ENCODE peak calls at places on chromosomes 4 and X, in seven cellular contexts. F is mesendoderm, I is H9, N is IMR-90, V is trophoblast cell, K is neuronal stem cell, Q is H1. Z is an unnamed sample.

GRCh38 chrX:15686818-15687685 is 22.4 kb upstream of the CLTRN start:
- DNase-seq in F (peak), I (peak), N (peak), V (peak), K (peak), Q (peak), Z (peak)

GRCh38 chrX:129823523-129823922 is 20.2 kb downstream of the ZDHHC9 start:
- DNase-seq in F (no peak), I (no peak), N (no peak), V (no peak), K (no peak), Q (no peak), Z (no peak)

GRCh38 chr4:169254546-169254983 is 16.2 kb downstream of the SH3RF1 start:
- DNase-seq in F (no peak), I (no peak), N (peak), V (no peak), K (no peak), Q (no peak), Z (peak)

GRCh38 chrX:130285710-130286109 is 17.0 kb upstream of the ZNF280C start:
- DNase-seq in F (no peak), I (no peak), N (no peak), V (no peak), K (no peak), Q (no peak), Z (no peak)

GRCh38 chr4:38273369-38273768 is 313.2 kb downstream of the PTTG2 start:
- DNase-seq in F (no peak), I (no peak), N (no peak), V (no peak), K (no peak), Q (no peak), Z (no peak)

GRCh38 chr4:53128959-53129358 is 236.9 kb downstream of the SCFD2 start:
- DNase-seq in F (no peak), I (no peak), N (no peak), V (no peak), K (no peak), Q (no peak), Z (no peak)

GRCh38 chr4:2910409-2910808 is 52.8 kb downstream of the NOP14 start:
- DNase-seq in F (peak), I (no peak), N (no peak), V (peak), K (no peak), Q (no peak), Z (no peak)

GRCh38 chrX:135521405-135522131 is 1.1 kb downstream of the INTS6L start:
- DNase-seq in F (peak), I (peak), N (peak), V (peak), K (peak), Q (peak), Z (peak)

GRCh38 chr4:119020158-119020557 is 115.5 kb upstream of the MYOZ2 start:
- DNase-seq in F (no peak), I (no peak), N (peak), V (no peak), K (no peak), Q (no peak), Z (peak)

GRCh38 chrX:103017542-103017941 is 46.4 kb downstream of the BEX1 start:
- DNase-seq in F (no peak), I (no peak), N (no peak), V (no peak), K (no peak), Q (no peak), Z (no peak)

GRCh38 chrX:48465336-48465933 is 4.6 kb downstream of the SLC38A5 start:
- DNase-seq in F (no peak), I (no peak), N (peak), V (peak), K (no peak), Q (no peak), Z (peak)

GRCh38 chrX:1387141-1387776 is 4.7 kb downstream of the SLC25A6 start:
- DNase-seq in F (no peak), I (no peak), N (no peak), V (no peak), K (no peak), Q (peak), Z (no peak)

GRCh38 chrX:67500617-67501016 is 43.2 kb upstream of the AR start:
- DNase-seq in F (no peak), I (no peak), N (no peak), V (no peak), K (no peak), Q (no peak), Z (no peak)

GRCh38 chrX:55451626-55451989 is 319 bp upstream of the MAGEH1 start:
- DNase-seq in F (no peak), I (no peak), N (no peak), V (no peak), K (no peak), Q (no peak), Z (no peak)

GRCh38 chrX:13721819-13722527 is 12.4 kb downstream of the TRAPPC2 start:
- DNase-seq in F (no peak), I (no peak), N (peak), V (no peak), K (no peak), Q (no peak), Z (peak)

GRCh38 chr4:25810815-25811690 is 51.7 kb downstream of the SEL1L3 start:
- DNase-seq in F (no peak), I (peak), N (peak), V (peak), K (no peak), Q (no peak), Z (no peak)

GRCh38 chrX:57906790-57907189 is 3.5 kb downstream of the ZXDA start:
- DNase-seq in F (no peak), I (no peak), N (peak), V (peak), K (no peak), Q (no peak), Z (no peak)

GRCh38 chr4:159126716-159127115 is 23.8 kb downstream of the RAPGEF2 start:
- DNase-seq in F (no peak), I (no peak), N (no peak), V (no peak), K (no peak), Q (no peak), Z (no peak)

GRCh38 chr4:175451238-175451965 is 360.7 kb downstream of the GPM6A start:
- DNase-seq in F (no peak), I (no peak), N (no peak), V (peak), K (no peak), Q (no peak), Z (no peak)

GRCh38 chr4:149823770-149824221 is 8.2 kb upstream of the IQCM start:
- DNase-seq in F (no peak), I (no peak), N (peak), V (peak), K (no peak), Q (no peak), Z (peak)

GRCh38 chr4:42278709-42279324 is 118.5 kb upstream of the SHISA3 start:
- DNase-seq in F (no peak), I (no peak), N (no peak), V (no peak), K (no peak), Q (no peak), Z (no peak)

GRCh38 chr4:66294626-66295025 is 624.3 kb upstream of the EPHA5 start:
- DNase-seq in F (peak), I (no peak), N (no peak), V (no peak), K (peak), Q (no peak), Z (no peak)

GRCh38 chr4:180937083-180937482 is 1306.1 kb upstream of the TENM3 start:
- DNase-seq in F (no peak), I (no peak), N (peak), V (no peak), K (no peak), Q (no peak), Z (no peak)

GRCh38 chr4:147299205-147299604 is 181.7 kb upstream of the EDNRA start:
- DNase-seq in F (no peak), I (no peak), N (no peak), V (no peak), K (no peak), Q (no peak), Z (no peak)

GRCh38 chr4:152591361-152591760 is 55.5 kb upstream of the FBXW7 start:
- DNase-seq in F (peak), I (peak), N (peak), V (peak), K (peak), Q (peak), Z (peak)

GRCh38 chrX:71626576-71626975 is 8.3 kb upstream of the CXCR3 start:
- DNase-seq in F (no peak), I (no peak), N (no peak), V (no peak), K (no peak), Q (no peak), Z (no peak)

GRCh38 chrX:37644381-37645305 is 40.9 kb upstream of the XK start:
- DNase-seq in F (no peak), I (no peak), N (no peak), V (peak), K (no peak), Q (no peak), Z (no peak)

GRCh38 chrX:113400193-113400704 is 559.6 kb upstream of the AMOT start:
- DNase-seq in F (peak), I (peak), N (no peak), V (peak), K (no peak), Q (no peak), Z (no peak)

GRCh38 chrX:133042260-133042659 is 54.6 kb downstream of the USP26 start:
- DNase-seq in F (no peak), I (no peak), N (no peak), V (no peak), K (no peak), Q (no peak), Z (no peak)

GRCh38 chrX:94400488-94400887 is 726.5 kb downstream of the FAM133A start:
- DNase-seq in F (peak), I (peak), N (no peak), V (peak), K (no peak), Q (no peak), Z (no peak)

GRCh38 chr4:40563401-40563800 is 66.3 kb downstream of the RBM47 start:
- DNase-seq in F (peak), I (no peak), N (no peak), V (peak), K (no peak), Q (no peak), Z (no peak)

GRCh38 chr4:168864831-168865541 is 145.1 kb downstream of the CBR4 start:
- DNase-seq in F (peak), I (peak), N (peak), V (no peak), K (no peak), Q (no peak), Z (no peak)

GRCh38 chrX:40644821-40645358 is 2.5 kb downstream of the CXorf38 start:
- DNase-seq in F (peak), I (no peak), N (peak), V (peak), K (no peak), Q (no peak), Z (peak)

GRCh38 chr4:127240721-127241120 is 392.0 kb upstream of the INTU start:
- DNase-seq in F (no peak), I (no peak), N (no peak), V (no peak), K (no peak), Q (no peak), Z (no peak)

GRCh38 chr4:41318839-41319530 is 62.3 kb downstream of the UCHL1 start:
- DNase-seq in F (peak), I (no peak), N (no peak), V (peak), K (no peak), Q (no peak), Z (peak)

GRCh38 chr4:106019771-106020170 is 124.5 kb downstream of the NPNT start:
- DNase-seq in F (no peak), I (no peak), N (peak), V (no peak), K (no peak), Q (no peak), Z (peak)

GRCh38 chr4:25925486-25926201 is 11.6 kb downstream of the SMIM20 start:
- DNase-seq in F (peak), I (peak), N (peak), V (peak), K (no peak), Q (peak), Z (peak)

GRCh38 chr4:1593881-1594345 is 90.2 kb downstream of the FAM53A start:
- DNase-seq in F (no peak), I (no peak), N (no peak), V (no peak), K (no peak), Q (no peak), Z (no peak)

DNA sequence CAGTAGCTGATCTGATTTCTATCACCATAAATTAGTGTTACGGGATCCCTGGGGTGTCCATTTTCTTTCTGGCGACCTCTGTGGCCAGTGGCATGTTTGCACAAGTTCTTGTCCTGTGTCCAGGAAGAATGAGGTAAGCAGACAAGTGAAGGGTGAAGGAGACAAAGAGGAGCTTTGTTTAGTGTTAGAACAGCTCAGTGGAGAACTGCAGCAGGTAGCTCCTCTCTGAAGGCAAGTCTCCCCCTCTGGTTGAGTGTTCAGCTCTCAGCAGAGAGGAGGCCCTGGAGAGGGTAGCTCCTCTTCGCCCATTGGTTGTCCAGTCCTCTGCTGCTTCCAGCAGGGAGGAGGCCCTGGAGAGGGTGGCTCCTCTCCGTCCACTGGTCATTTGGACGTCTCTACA is 47.2 kb downstream of the DMP1 start:
- DNase-seq in F (peak), I (no peak), N (no peak), V (no peak), K (no peak), Q (no peak), Z (no peak)
- H3K18ac ChIP-seq in F (no peak), I (no peak), N (no peak), V (no peak), K (no peak), Q (no peak), Z (no peak)

GRCh38 chr4:36236159-36236558 is 8.2 kb downstream of the ARAP2 start:
- DNase-seq in F (no peak), I (no peak), N (no peak), V (no peak), K (no peak), Q (no peak), Z (no peak)

GRCh38 chr4:36237366-36238353 is 6.7 kb downstream of the ARAP2 start:
- DNase-seq in F (no peak), I (no peak), N (no peak), V (no peak), K (no peak), Q (no peak), Z (no peak)

GRCh38 chr4:36230523-36230922 is 13.8 kb downstream of the ARAP2 start:
- DNase-seq in F (no peak), I (no peak), N (no peak), V (no peak), K (no peak), Q (no peak), Z (no peak)

GRCh38 chr4:36235306-36235705 is 9.0 kb downstream of the ARAP2 start:
- DNase-seq in F (peak), I (peak), N (peak), V (peak), K (no peak), Q (no peak), Z (no peak)

DNA sequence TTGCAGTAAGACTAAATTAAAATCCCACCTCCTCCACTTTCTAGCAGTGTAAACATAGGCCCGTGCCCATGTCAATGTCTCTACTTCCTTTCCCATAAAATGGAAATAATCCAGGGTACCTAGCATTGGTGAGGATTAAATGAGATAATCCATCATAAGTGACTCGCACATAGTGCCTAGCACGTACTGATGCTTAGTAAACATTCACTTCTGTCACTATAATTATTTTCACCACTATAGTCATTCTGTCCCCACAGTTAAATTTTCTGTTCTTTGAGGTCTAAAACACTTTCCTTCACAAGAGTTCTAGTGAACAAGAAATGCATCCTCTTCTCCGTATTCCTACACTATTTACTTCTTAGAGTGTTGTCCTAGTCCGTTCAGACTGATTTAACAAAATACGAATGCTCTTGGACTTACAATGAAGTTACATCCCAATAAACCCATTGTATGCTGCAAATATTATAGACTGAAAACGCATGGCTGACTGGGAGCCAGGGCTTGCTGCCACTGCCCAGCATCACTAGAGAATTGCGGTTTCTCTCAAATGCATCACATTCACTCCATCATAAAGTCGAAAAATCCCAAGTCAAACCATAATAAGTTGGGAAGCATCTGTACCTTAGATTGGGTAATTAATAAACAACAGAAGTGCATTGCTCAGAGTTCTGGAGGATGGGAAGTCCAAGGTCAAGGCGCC is 10.6 kb downstream of the ARAP2 start:
- DNase-seq in F (no peak), I (no peak), N (no peak), V (no peak), K (no peak), Q (no peak), Z (no peak)
- H3K18ac ChIP-seq in F (no peak), I (no peak), N (no peak), V (no peak), K (no peak), Q (no peak), Z (no peak)

GRCh38 chr4:94567811-94568210 is 116.1 kb downstream of the PDLIM5 start:
- DNase-seq in F (no peak), I (no peak), N (no peak), V (no peak), K (no peak), Q (no peak), Z (no peak)
- H3K18ac ChIP-seq in F (no peak), I (no peak), N (no peak), V (no peak), K (no peak), Q (no peak), Z (no peak)

GRCh38 chr4:183987529-183987946 is 82.4 kb downstream of the STOX2 start:
- DNase-seq in F (peak), I (peak), N (peak), V (peak), K (peak), Q (no peak), Z (peak)

GRCh38 chr4:183986645-183987528 is 81.8 kb downstream of the STOX2 start:
- DNase-seq in F (no peak), I (no peak), N (no peak), V (no peak), K (no peak), Q (no peak), Z (no peak)

GRCh38 chr4:183988874-183989273 is 83.8 kb downstream of the STOX2 start:
- DNase-seq in F (no peak), I (no peak), N (no peak), V (no peak), K (no peak), Q (no peak), Z (no peak)

GRCh38 chr4:183989471-183989870 is 84.4 kb downstream of the STOX2 start:
- DNase-seq in F (no peak), I (no peak), N (peak), V (no peak), K (no peak), Q (no peak), Z (peak)

DNA sequence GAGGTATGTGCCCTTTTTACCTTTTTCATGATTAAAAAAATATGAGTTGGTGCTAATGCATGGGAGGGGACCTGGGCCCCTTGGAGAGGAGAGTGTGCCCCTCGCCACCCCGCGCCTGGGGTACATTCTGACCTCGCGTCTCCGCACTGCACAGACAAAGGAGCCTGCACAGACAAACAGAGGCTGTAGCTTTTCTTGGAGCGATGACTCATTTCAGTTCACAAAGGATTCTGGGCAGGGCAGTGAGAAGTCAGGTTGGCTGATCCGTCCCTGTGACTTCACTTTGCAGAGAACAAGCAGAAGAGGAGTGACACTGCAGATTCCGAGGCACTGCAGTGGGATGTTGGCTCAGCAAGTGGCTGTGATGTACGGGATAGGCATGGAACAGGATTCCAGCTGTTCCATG is 82.9 kb downstream of the STOX2 start:
- DNase-seq in F (peak), I (peak), N (peak), V (peak), K (peak), Q (no peak), Z (peak)
- H3K18ac ChIP-seq in F (no peak), I (peak), N (peak), V (no peak), K (no peak), Q (no peak), Z (peak)

DNA sequence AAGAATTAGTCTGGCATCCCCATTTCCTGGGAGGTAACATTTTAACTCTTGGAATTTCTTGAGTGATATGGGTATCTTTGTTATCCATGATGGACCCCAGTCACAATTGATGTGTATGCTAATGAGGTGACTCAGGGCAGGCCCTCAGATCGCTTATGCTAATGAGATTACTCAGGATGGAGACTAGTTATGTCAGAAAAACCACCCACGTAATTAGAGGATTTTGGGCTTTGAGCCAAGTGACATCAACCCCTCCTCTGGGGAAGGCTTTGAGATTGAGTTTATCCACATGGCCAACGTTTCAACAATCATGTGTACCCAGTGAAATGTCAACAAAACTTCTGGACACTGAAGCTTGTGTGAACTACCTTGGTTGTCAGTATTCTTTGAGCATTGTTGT is 772.7 kb downstream of the STPG2 start:
- DNase-seq in F (peak), I (no peak), N (no peak), V (no peak), K (no peak), Q (no peak), Z (no peak)
- H3K18ac ChIP-seq in F (no peak), I (no peak), N (no peak), V (no peak), K (no peak), Q (no peak), Z (no peak)

DNA sequence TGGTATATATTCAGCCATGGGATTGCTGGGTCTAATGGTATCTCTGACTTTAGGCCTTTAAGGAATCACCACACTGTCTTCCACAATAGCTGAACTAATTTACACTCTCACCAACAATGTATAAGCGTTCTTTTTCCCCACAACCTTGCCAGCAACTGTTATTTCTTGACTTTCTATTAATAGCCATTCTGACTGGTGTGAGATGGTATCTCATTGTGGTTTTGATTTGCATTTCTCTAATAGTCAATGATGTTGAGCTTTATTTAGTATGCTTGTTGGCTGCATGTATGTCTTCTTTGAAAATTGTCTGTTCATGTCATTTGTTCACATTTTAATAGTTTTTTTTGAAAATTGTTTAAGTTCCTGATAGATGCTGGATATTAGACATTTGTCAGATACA is 235.2 kb downstream of the HEPH start:
- DNase-seq in F (no peak), I (no peak), N (no peak), V (no peak), K (no peak), Q (no peak), Z (no peak)
- H3K18ac ChIP-seq in F (no peak), I (no peak), N (no peak), V (no peak), K (no peak), Q (no peak), Z (no peak)

GRCh38 chrX:146755214-146755613 is 54.4 kb upstream of the CXorf51B start:
- DNase-seq in F (peak), I (no peak), N (no peak), V (no peak), K (no peak), Q (no peak), Z (no peak)
- H3K18ac ChIP-seq in F (no peak), I (no peak), N (no peak), V (no peak), K (no peak), Q (no peak), Z (no peak)

GRCh38 chr4:110663738-110664444 is 41.0 kb upstream of the PITX2 start:
- DNase-seq in F (no peak), I (no peak), N (peak), V (no peak), K (no peak), Q (no peak), Z (peak)
- H3K18ac ChIP-seq in F (no peak), I (no peak), N (no peak), V (no peak), K (no peak), Q (no peak), Z (peak)